ENCODE peak calls at places on chromosomes 6 and 20, in five cellular contexts. B is astrocyte of the spinal cord, S is cardiac fibroblast, Y is hepatocyte, D is GM12865. Q is an unnamed sample.

GRCh38 chr6:142045380-142046270 is 87.1 kb upstream of the GJE1 start:
- DNase-seq in D (no peak), S (peak; percentile 73), B (peak; percentile 44), Y (no peak), Q (peak; percentile 74)

GRCh38 chr6:152453421-152453820 is 183.7 kb downstream of the SYNE1 start:
- DNase-seq in Y (no peak), B (no peak), D (no peak), S (no peak), Q (no peak)

GRCh38 chr20:23928788-23929187 is 49.2 kb upstream of the CST5 start:
- DNase-seq in Y (no peak), B (no peak), D (peak; percentile 4), S (no peak), Q (no peak)

GRCh38 chr6:11609324-11610071 is 71.9 kb downstream of the TMEM170B start:
- DNase-seq in D (no peak), Y (no peak), S (peak; percentile 96), B (peak; percentile 96), Q (peak; percentile 98)

GRCh38 chr6:70864404-70864803 is 92.5 kb downstream of the B3GAT2 start:
- DNase-seq in S (no peak), Y (no peak), D (no peak), B (no peak), Q (no peak)

GRCh38 chr6:85923013-85923430 is 280.3 kb upstream of the SYNCRIP start:
- DNase-seq in B (peak; percentile 22), D (peak; percentile 61), S (peak; percentile 51), Y (peak; percentile 83), Q (peak; percentile 47)

GRCh38 chr6:39107641-39108040 is 7.3 kb downstream of the SAYSD1 start:
- DNase-seq in B (no peak), Y (no peak), D (no peak), S (no peak), Q (no peak)

GRCh38 chr6:16198061-16198705 is 40.2 kb upstream of the GMPR start:
- DNase-seq in D (no peak), S (no peak), B (no peak), Y (no peak), Q (no peak)

GRCh38 chr20:50120935-50121693 is 8.2 kb upstream of the UBE2V1 start:
- DNase-seq in S (peak; percentile 80), B (peak; percentile 52), Y (peak; percentile 61), D (peak; percentile 66), Q (peak; percentile 59)

GRCh38 chr20:621115-621756 is 11.1 kb upstream of the TCF15 start:
- DNase-seq in B (no peak), S (no peak), D (no peak), Y (no peak), Q (peak; percentile 28)

GRCh38 chr6:111358454-111358853 is 124.6 kb downstream of the REV3L start:
- DNase-seq in Y (no peak), D (no peak), B (no peak), S (no peak), Q (no peak)

GRCh38 chr6:44630125-44631028 is 242.9 kb downstream of the CDC5L start:
- DNase-seq in D (peak; percentile 53), B (peak; percentile 84), Y (peak; percentile 76), S (peak; percentile 78), Q (peak; percentile 70)

GRCh38 chr6:154806804-154807203 is 73.6 kb downstream of the SCAF8 start:
- DNase-seq in Y (no peak), S (no peak), B (peak; percentile 5), D (no peak), Q (peak; percentile 5)

GRCh38 chr6:16067568-16067967 is 61.3 kb upstream of the MYLIP start:
- DNase-seq in S (no peak), D (no peak), Y (no peak), B (no peak), Q (no peak)

GRCh38 chr6:150573041-150573681 is 26.5 kb upstream of the PLEKHG1 start:
- DNase-seq in Y (peak; percentile 41), S (no peak), D (no peak), B (no peak), Q (no peak)

GRCh38 chr6:144469144-144469575 is 184.0 kb downstream of the UTRN start:
- DNase-seq in Y (no peak), B (no peak), D (peak; percentile 37), S (no peak), Q (peak; percentile 64)

GRCh38 chr20:54335299-54335698 is 127.4 kb downstream of the PFDN4 start:
- DNase-seq in S (no peak), Y (no peak), D (no peak), B (no peak), Q (no peak)

GRCh38 chr6:41503841-41504525 is 42.2 kb upstream of the FOXP4 start:
- DNase-seq in Y (peak; percentile 68), B (peak; percentile 67), S (peak; percentile 47), D (peak; percentile 49), Q (peak; percentile 42)

GRCh38 chr6:46098678-46099077 is 31.1 kb upstream of the ENPP4 start:
- DNase-seq in B (no peak), Y (peak; percentile 11), D (no peak), S (peak; percentile 3), Q (no peak)

GRCh38 chr20:23446505-23446904 is 6.2 kb downstream of the CST11 start:
- DNase-seq in Y (peak; percentile 40), S (peak; percentile 63), B (peak; percentile 23), D (peak; percentile 59), Q (peak; percentile 17)

DNA sequence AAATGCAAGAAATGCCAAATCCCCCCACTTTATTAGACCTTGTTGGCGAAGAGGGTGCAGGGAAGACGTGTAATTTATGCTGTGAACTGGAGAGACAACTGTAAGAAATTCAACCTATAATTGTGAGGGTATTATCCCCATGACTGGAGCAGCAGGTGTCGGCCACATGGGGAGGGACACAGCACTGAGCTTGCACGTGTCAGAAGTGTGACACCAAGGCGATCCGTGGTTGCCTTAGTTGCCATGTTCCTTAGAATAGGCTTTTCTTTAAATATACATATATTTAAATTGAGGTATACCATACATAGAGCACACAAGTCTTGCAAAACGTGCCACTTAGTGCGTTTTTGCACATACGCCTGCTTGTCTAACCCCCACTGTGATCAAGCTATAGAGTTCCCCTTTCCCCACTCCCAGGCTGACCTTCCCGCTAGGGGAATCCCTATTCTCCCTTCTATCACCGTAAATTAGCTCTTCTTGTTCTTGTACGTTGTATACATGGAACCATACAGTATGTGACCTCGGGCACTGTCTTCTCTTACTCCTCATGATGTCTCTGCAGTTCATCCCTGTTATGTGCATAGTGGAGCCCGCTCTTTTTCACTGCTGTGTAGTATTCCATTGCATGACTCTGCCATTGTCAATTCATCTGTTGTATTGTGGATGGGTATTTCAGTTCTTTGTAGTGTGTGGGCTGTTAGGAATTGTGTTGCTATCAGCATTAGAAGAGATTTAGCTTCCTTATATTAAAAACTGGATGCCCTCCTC is 81.5 kb upstream of the PMEPA1 start:
- DNase-seq in S (no peak), Y (no peak), D (no peak), B (no peak), Q (no peak)
- TF ChIP-seq CTCF in S (no peak), Y (no peak), D (no peak), B (no peak), Q (no peak)

GRCh38 chr6:131949909-131950766 is 1.0 kb downstream of the CCN2 start:
- DNase-seq in Y (peak; percentile 88), D (no peak), S (peak; percentile 96), B (peak; percentile 92), Q (peak; percentile 92)
- TF ChIP-seq CTCF in Y (peak; percentile 66), D (peak; percentile 4), S (peak; percentile 43), B (peak; percentile 64), Q (peak; percentile 50)

GRCh38 chr20:25692499-25692898 is 4.2 kb downstream of the ZNF337 start:
- DNase-seq in Y (no peak), D (no peak), S (no peak), B (no peak), Q (peak; percentile 22)

GRCh38 chr20:25699914-25700313 is 3.3 kb upstream of the ZNF337 start:
- DNase-seq in D (no peak), S (no peak), Y (no peak), B (peak; percentile 17), Q (no peak)

GRCh38 chr20:25695532-25696383 is 895 bp downstream of the ZNF337 start:
- DNase-seq in Y (peak; percentile 14), S (peak; percentile 20), D (peak; percentile 26), B (no peak), Q (peak; percentile 17)

GRCh38 chr20:25697132-25697446 is 436 bp upstream of the ZNF337 start:
- DNase-seq in S (no peak), D (no peak), B (no peak), Y (no peak), Q (no peak)

GRCh38 chr20:25696384-25697131 is at the start of gene ZNF337:
- DNase-seq in S (peak; percentile 96), D (peak; percentile 97), Y (peak; percentile 97), B (peak; percentile 96), Q (peak; percentile 92)
- TF ChIP-seq CTCF in S (no peak), D (peak; percentile 6), Y (peak; percentile 23), B (peak; percentile 19), Q (peak; percentile 10)

GRCh38 chr20:44356353-44356723 is 839 bp downstream of the HNF4A start:
- DNase-seq in Y (no peak), D (no peak), S (no peak), B (no peak), Q (no peak)

GRCh38 chr20:44354979-44355502 is 458 bp upstream of the HNF4A start:
- DNase-seq in D (no peak), Y (no peak), S (no peak), B (no peak), Q (no peak)

GRCh38 chr20:44357020-44357419 is 1.5 kb downstream of the HNF4A start:
- DNase-seq in Y (no peak), S (no peak), B (no peak), D (no peak), Q (no peak)

GRCh38 chr20:44357555-44358130 is 2.1 kb downstream of the HNF4A start:
- DNase-seq in B (no peak), S (peak; percentile 7), Y (no peak), D (peak; percentile 24), Q (no peak)

GRCh38 chr20:44355503-44356352 is at the start of gene HNF4A:
- DNase-seq in B (no peak), Y (peak; percentile 86), S (no peak), D (no peak), Q (no peak)
- TF ChIP-seq CTCF in B (no peak), Y (no peak), S (no peak), D (no peak), Q (no peak)

DNA sequence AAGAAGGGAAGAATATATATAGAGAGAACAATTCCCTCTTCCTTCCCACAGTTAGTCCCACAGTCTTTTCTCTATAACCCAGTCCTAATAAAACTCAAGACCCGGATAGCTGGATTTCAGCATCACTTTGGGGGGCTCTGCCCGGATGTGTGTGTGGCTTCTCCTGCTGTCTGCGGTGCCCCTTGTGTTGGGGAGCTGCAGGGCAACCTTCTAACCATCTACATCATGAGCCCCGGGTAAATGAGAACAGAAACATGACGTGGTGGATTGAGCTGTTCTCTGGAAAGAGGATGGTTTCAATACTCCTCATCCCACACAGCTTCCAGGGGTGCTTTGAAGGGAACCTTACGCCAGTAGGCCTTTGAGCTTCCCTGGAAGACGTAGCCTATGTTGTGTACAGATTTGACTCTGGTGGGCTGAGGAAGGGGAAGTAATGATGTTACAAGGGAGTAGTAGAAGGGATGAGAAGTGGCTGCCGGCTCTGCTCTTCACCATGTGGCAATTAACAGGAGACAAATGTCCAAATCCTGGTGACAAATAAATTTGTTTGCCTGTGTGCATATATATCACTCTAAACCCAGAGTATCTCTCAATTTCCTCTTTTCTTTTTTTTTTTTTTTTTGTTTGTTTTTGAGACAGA is 13.5 kb upstream of the PRDM1 start:
- DNase-seq in D (no peak), Y (no peak), B (no peak), S (no peak), Q (no peak)
- TF ChIP-seq CTCF in D (peak; percentile 12), Y (no peak), B (no peak), S (no peak), Q (no peak)

Q was measured in AG10803.